ENCODE peak calls at places on chromosomes 5 and 9, in six cellular contexts. U is upper lobe of right lung; A is SK-N-MC; E is activated naive CD8-positive, alpha-beta T cell treated with anti-CD3 and anti-CD28 coated beads for 36 hours; J is COR-L47; X is foreskin fibroblast. K is an unnamed sample.

GRCh38 chr9:89011683-89012082 is 20.4 kb downstream of the S1PR3 start:
- DNase-seq in A (no peak), U (no peak), X (no peak), J (no peak), E (no peak), K (no peak)

GRCh38 chr5:149464796-149465489 is 85.9 kb upstream of the IL17B start:
- DNase-seq in U (no peak), X (peak), A (no peak), J (no peak), E (no peak), K (no peak)

GRCh38 chr5:122515709-122516431 is 203.8 kb downstream of the SNCAIP start:
- DNase-seq in E (no peak), U (no peak), J (peak), X (peak), A (peak), K (no peak)

GRCh38 chr9:30140415-30140814 is 2244.0 kb upstream of the ACO1 start:
- DNase-seq in U (no peak), E (no peak), J (no peak), A (no peak), X (no peak), K (no peak)

GRCh38 chr9:89755835-89756234 is 151.0 kb downstream of the GADD45G start:
- DNase-seq in X (no peak), E (no peak), A (no peak), U (no peak), J (peak), K (no peak)

GRCh38 chr5:124104344-124104743 is 592.4 kb downstream of the CSNK1G3 start:
- DNase-seq in J (no peak), A (no peak), E (no peak), U (no peak), X (no peak), K (no peak)

GRCh38 chr5:128984480-128984879 is 19.2 kb downstream of the SLC27A6 start:
- DNase-seq in U (no peak), A (no peak), X (no peak), J (no peak), E (no peak), K (no peak)

GRCh38 chr9:34646211-34647083 is at the start of gene GALT:
- DNase-seq in X (peak), E (peak), U (peak), J (peak), A (no peak), K (peak)

GRCh38 chr5:138408023-138408422 is 30.8 kb upstream of the REEP2 start:
- DNase-seq in X (no peak), A (no peak), U (no peak), J (no peak), E (peak), K (peak)

GRCh38 chr5:179137643-179138567 is 77.7 kb downstream of the ZNF354C start:
- DNase-seq in X (peak), J (no peak), A (no peak), U (no peak), E (no peak), K (no peak)

GRCh38 chr5:76204713-76205112 is 121.5 kb downstream of the SV2C start:
- DNase-seq in X (no peak), E (no peak), U (no peak), A (no peak), J (no peak), K (no peak)

GRCh38 chr9:120609636-120610035 is 29.7 kb upstream of the CDK5RAP2 start:
- DNase-seq in X (no peak), U (no peak), E (no peak), J (no peak), A (no peak), K (no peak)

GRCh38 chr9:87760534-87760933 is 34.6 kb downstream of the CTSL start:
- DNase-seq in U (no peak), J (no peak), E (no peak), X (no peak), A (no peak), K (no peak)

GRCh38 chr9:127553793-127554192 is 58.3 kb upstream of the STXBP1 start:
- DNase-seq in U (no peak), X (no peak), A (no peak), E (no peak), J (no peak), K (no peak)